ENCODE peak calls at places on chromosomes 4 and X, in eight cellular contexts. A, R, Q, Z, L, M, B and I are unnamed samples.

GRCh38 chr4:70601422-70602039 is 9.5 kb downstream of the AMBN start:
- DNase-seq in A (peak), R (peak), Q (peak), Z (peak), L (peak), M (peak), B (peak), I (peak)

GRCh38 chr4:85928775-85929585 is 430.9 kb downstream of the MAPK10 start:
- DNase-seq in A (no peak), R (peak), Q (no peak), Z (peak), L (no peak), M (no peak), B (peak), I (no peak)

GRCh38 chr4:13322681-13323101 is 161.4 kb downstream of the RAB28 start:
- DNase-seq in A (no peak), R (peak), Q (no peak), Z (no peak), L (no peak), M (no peak), B (peak), I (peak)

GRCh38 chrX:132092439-132093065 is 35.3 kb downstream of the FRMD7 start:
- DNase-seq in A (no peak), R (peak), Q (peak), Z (peak), L (peak), M (peak), B (peak), I (peak)

GRCh38 chr4:159655547-159655946 is 552.7 kb downstream of the RAPGEF2 start:
- DNase-seq in A (no peak), R (peak), Q (no peak), Z (no peak), L (no peak), M (no peak), B (peak), I (peak)

GRCh38 chr4:81724925-81725329 is 253.2 kb upstream of the RASGEF1B start:
- DNase-seq in A (peak), R (no peak), Q (no peak), Z (peak), L (no peak), M (no peak), B (peak), I (no peak)

GRCh38 chr4:152102184-152103000 is 341.6 kb upstream of the GATB start:
- DNase-seq in A (no peak), R (peak), Q (no peak), Z (no peak), L (no peak), M (no peak), B (peak), I (no peak)

GRCh38 chr4:113821851-113822250 is 60.3 kb upstream of the CAMK2D start:
- DNase-seq in A (no peak), R (no peak), Q (no peak), Z (no peak), L (no peak), M (no peak), B (no peak), I (no peak)

GRCh38 chr4:57734104-57734503 is 623.9 kb upstream of the IGFBP7 start:
- DNase-seq in A (no peak), R (no peak), Q (no peak), Z (no peak), L (no peak), M (no peak), B (no peak), I (no peak)